ENCODE peak calls at places on chromosome 7, in nine cellular contexts. T is CD8-positive, alpha-beta memory T cell; B is psoas muscle; W is effector memory CD4-positive, alpha-beta T cell; Q is GM23248; S is fibroblast of mammary gland; U is neural progenitor cell; L is fibroblast of villous mesenchyme; A is uterus. X is an unnamed sample.

GRCh38 chr7:129553861-129554530 is 51.7 kb downstream of the SMKR1 start:
- DNase-seq in T (peak), B (no peak), W (peak), Q (peak), S (peak), U (no peak), L (no peak), A (no peak), X (peak)

GRCh38 chr7:143882611-143883078 is 19.3 kb downstream of the TCAF1 start:
- DNase-seq in T (no peak), B (peak), W (no peak), Q (peak), S (peak), U (peak), L (peak), A (peak), X (no peak)

GRCh38 chr7:142188846-142189245 is 69.0 kb downstream of the PRSS58 start:
- DNase-seq in T (no peak), B (no peak), W (no peak), Q (peak), S (peak), U (no peak), L (no peak), A (no peak), X (peak)

GRCh38 chr7:141354251-141354650 is 197.0 kb upstream of the AGK start:
- DNase-seq in T (no peak), B (no peak), W (no peak), Q (peak), S (peak), U (no peak), L (peak), A (no peak), X (no peak)

GRCh38 chr7:115124409-115124939 is 202.6 kb downstream of the MDFIC start:
- DNase-seq in T (no peak), B (no peak), W (no peak), Q (no peak), S (peak), U (no peak), L (no peak), A (no peak), X (no peak)

GRCh38 chr7:92641921-92642511 is 51.8 kb upstream of the FAM133B start:
- DNase-seq in T (peak), B (no peak), W (no peak), Q (peak), S (peak), U (no peak), L (no peak), A (no peak), X (no peak)

GRCh38 chr7:36814311-36814710 is 90.0 kb upstream of the AOAH start:
- DNase-seq in T (no peak), B (no peak), W (no peak), Q (no peak), S (no peak), U (no peak), L (peak), A (no peak), X (no peak)

GRCh38 chr7:25753837-25754236 is 398.2 kb upstream of the NFE2L3 start:
- DNase-seq in T (no peak), B (no peak), W (no peak), Q (no peak), S (no peak), U (no peak), L (no peak), A (no peak), X (no peak)

GRCh38 chr7:103336781-103337180 is 7.8 kb downstream of the DNAJC2 start:
- DNase-seq in T (no peak), B (no peak), W (no peak), Q (no peak), S (no peak), U (no peak), L (no peak), A (no peak), X (no peak)

GRCh38 chr7:130224210-130224609 is 16.6 kb downstream of the SSMEM1 start:
- DNase-seq in T (no peak), B (no peak), W (no peak), Q (no peak), S (no peak), U (no peak), L (no peak), A (no peak), X (no peak)

GRCh38 chr7:77731716-77732115 is 35.5 kb downstream of the RSBN1L start:
- DNase-seq in T (no peak), B (no peak), W (no peak), Q (no peak), S (no peak), U (no peak), L (no peak), A (no peak), X (no peak)

GRCh38 chr7:47796347-47796746 is 151.9 kb downstream of the PKD1L1 start:
- DNase-seq in T (no peak), B (no peak), W (no peak), Q (peak), S (no peak), U (no peak), L (peak), A (no peak), X (peak)

GRCh38 chr7:143447500-143447899 is 4.2 kb downstream of the TAS2R60 start:
- DNase-seq in T (no peak), B (no peak), W (no peak), Q (no peak), S (no peak), U (peak), L (no peak), A (no peak), X (no peak)

GRCh38 chr7:28759373-28760013 is 198.6 kb downstream of the TRIL start:
- DNase-seq in T (no peak), B (no peak), W (no peak), Q (no peak), S (no peak), U (peak), L (peak), A (no peak), X (no peak)

GRCh38 chr7:132077986-132078385 is 498.3 kb downstream of the PLXNA4 start:
- DNase-seq in T (no peak), B (no peak), W (no peak), Q (no peak), S (peak), U (no peak), L (peak), A (peak), X (no peak)

GRCh38 chr7:35519971-35520809 is 174.7 kb downstream of the HERPUD2 start:
- DNase-seq in T (peak), B (peak), W (no peak), Q (peak), S (peak), U (peak), L (peak), A (peak), X (peak)

GRCh38 chr7:13800694-13801448 is 188.6 kb downstream of the ETV1 start:
- DNase-seq in T (no peak), B (no peak), W (no peak), Q (peak), S (peak), U (no peak), L (peak), A (no peak), X (no peak)

GRCh38 chr7:17580141-17580540 is 281.7 kb downstream of the AHR start:
- DNase-seq in T (no peak), B (no peak), W (no peak), Q (peak), S (peak), U (no peak), L (no peak), A (no peak), X (no peak)

GRCh38 chr7:98687331-98687863 is 70.3 kb downstream of the NPTX2 start:
- DNase-seq in T (no peak), B (no peak), W (no peak), Q (no peak), S (no peak), U (peak), L (no peak), A (no peak), X (no peak)

GRCh38 chr7:23211542-23211941 is 29.7 kb downstream of the NUP42 start:
- DNase-seq in T (no peak), B (no peak), W (no peak), Q (no peak), S (no peak), U (no peak), L (no peak), A (no peak), X (no peak)

GRCh38 chr7:83427929-83428328 is 221.0 kb downstream of the SEMA3E start:
- DNase-seq in T (no peak), B (no peak), W (no peak), Q (no peak), S (no peak), U (peak), L (no peak), A (no peak), X (no peak)

GRCh38 chr7:140060788-140061606 is 1.8 kb downstream of the PARP12 start:
- DNase-seq in T (no peak), B (no peak), W (no peak), Q (no peak), S (peak), U (no peak), L (peak), A (no peak), X (no peak)
- H3K4me3 ChIP-seq in T (peak), B (peak), W (no peak), Q (no peak), S (no peak), U (no peak), L (peak), A (peak), X (peak)

GRCh38 chr7:39431242-39431641 is 135.0 kb upstream of the YAE1 start:
- DNase-seq in T (no peak), B (no peak), W (no peak), Q (no peak), S (no peak), U (no peak), L (no peak), A (no peak), X (no peak)

GRCh38 chr7:39432368-39432767 is 133.8 kb upstream of the YAE1 start:
- DNase-seq in T (no peak), B (no peak), W (no peak), Q (no peak), S (no peak), U (peak), L (no peak), A (no peak), X (no peak)

GRCh38 chr7:39429421-39429820 is 136.8 kb upstream of the YAE1 start:
- DNase-seq in T (no peak), B (no peak), W (no peak), Q (no peak), S (no peak), U (no peak), L (no peak), A (no peak), X (no peak)

GRCh38 chr7:39430441-39430840 is 135.8 kb upstream of the YAE1 start:
- DNase-seq in T (no peak), B (no peak), W (no peak), Q (no peak), S (no peak), U (no peak), L (no peak), A (no peak), X (no peak)

DNA sequence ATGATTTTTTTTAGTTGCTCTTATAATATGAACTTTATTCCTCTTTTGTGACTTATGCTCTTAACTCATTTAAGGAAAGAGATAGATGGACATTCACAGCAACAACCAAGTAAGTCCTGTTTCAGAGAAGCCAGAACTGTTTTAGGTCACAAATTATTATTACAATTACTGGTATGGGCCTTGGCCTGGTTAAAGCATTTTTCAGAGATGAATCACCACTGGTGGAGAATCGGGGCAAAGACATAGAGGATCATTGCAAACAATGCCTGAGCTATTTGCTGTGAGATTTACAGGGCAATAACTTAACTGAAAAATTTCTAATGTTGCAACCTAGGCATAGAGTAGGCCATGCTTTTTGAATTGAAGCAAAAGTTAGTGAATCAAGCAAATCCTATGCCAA is 138.0 kb upstream of the YAE1 start:
- DNase-seq in T (no peak), B (no peak), W (no peak), Q (peak), S (peak), U (no peak), L (peak), A (no peak), X (no peak)
- H3K4me3 ChIP-seq in T (no peak), B (no peak), W (no peak), Q (no peak), S (no peak), U (no peak), L (no peak), A (no peak), X (no peak)

GRCh38 chr7:105677395-105677701 is 96.1 kb upstream of the EFCAB10 start:
- DNase-seq in T (no peak), B (no peak), W (no peak), Q (no peak), S (no peak), U (no peak), L (no peak), A (no peak), X (no peak)
- H3K4me3 ChIP-seq in T (peak), B (no peak), W (peak), Q (no peak), S (no peak), U (no peak), L (no peak), A (no peak), X (no peak)

GRCh38 chr7:44981035-44981706 is 2.4 kb upstream of the MYO1G start:
- DNase-seq in T (no peak), B (no peak), W (no peak), Q (no peak), S (no peak), U (no peak), L (no peak), A (no peak), X (peak)

GRCh38 chr7:44977956-44978355 is 859 bp downstream of the MYO1G start:
- DNase-seq in T (peak), B (no peak), W (no peak), Q (no peak), S (no peak), U (no peak), L (no peak), A (no peak), X (peak)

GRCh38 chr7:44978511-44979366 is at the start of gene MYO1G:
- DNase-seq in T (peak), B (peak), W (peak), Q (no peak), S (no peak), U (no peak), L (no peak), A (no peak), X (peak)

GRCh38 chr7:44980393-44981034 is 1.7 kb upstream of the MYO1G start:
- DNase-seq in T (peak), B (no peak), W (peak), Q (peak), S (peak), U (no peak), L (peak), A (no peak), X (peak)

DNA sequence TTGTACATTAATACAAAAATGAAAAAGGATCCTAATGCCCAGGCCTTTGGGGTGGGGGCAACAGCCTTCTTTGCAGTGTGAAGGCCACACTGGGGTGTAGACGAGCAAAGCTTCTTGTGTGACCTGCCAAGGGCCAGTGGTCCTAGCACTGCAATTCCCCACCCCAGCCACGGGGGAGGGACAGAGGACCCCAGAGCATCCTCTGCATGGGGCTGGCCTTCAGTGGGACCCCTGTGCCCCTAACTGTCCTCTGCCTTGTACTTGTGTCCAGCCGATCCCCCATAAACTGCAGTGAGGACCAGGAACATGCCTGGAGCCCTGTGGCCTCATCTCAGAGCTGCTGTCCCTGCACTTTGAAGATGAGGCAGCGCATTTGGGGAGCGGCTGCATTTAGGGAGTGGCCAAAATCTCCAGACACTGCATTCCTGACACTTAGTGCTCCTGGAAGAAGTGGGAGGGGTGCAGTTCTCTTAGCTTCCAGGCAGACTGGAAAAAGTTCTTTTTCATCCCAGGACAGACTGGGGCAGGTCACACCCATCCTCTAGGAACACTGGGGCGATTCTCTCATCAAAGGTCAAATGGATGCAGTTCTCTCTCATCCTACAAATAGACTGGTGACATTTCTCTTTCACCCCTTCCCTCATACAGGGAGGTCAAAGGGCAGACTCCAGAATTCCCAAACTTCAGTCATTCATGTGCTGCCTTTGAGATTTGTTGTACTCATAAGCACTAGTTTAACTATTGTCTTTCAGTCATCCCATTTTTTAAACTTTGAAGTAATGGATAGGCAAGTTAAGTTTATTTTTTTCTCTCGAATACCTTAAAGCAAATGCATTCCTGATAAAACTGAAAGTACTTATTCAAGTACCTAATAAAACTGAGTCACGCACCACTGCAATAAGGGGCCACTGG is 922 bp upstream of the MYO1G start:
- DNase-seq in T (no peak), B (no peak), W (no peak), Q (peak), S (no peak), U (no peak), L (peak), A (no peak), X (peak)
- H3K4me3 ChIP-seq in T (peak), B (no peak), W (peak), Q (no peak), S (no peak), U (no peak), L (no peak), A (no peak), X (peak)

DNA sequence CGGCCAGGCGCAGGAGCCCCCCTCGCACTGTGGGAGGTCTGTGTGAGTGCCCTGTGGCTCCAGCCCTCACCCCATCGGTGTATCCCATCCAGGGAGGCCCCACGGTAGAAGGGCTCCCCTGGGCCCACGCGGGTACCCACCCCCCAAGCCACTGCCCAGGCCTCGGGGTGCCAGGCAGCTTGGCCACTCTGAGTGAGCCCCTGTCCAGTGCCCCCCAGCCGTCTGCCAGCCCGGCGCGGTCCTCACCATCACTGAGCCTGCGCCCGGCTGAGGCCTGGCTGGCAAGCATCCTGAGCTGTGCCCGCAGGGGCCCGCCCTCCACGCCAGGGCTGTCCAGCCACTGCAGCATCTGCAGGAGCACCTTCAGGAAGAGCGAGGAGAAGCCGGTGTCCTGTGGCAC is 19.2 kb upstream of the MICALL2 start:
- DNase-seq in T (no peak), B (no peak), W (no peak), Q (no peak), S (no peak), U (no peak), L (no peak), A (no peak), X (no peak)
- H3K4me3 ChIP-seq in T (no peak), B (no peak), W (no peak), Q (no peak), S (no peak), U (no peak), L (no peak), A (no peak), X (no peak)

GRCh38 chr7:40470817-40471216 is 336.0 kb downstream of the SUGCT start:
- DNase-seq in T (no peak), B (no peak), W (no peak), Q (no peak), S (no peak), U (no peak), L (no peak), A (no peak), X (no peak)
- H3K4me3 ChIP-seq in T (no peak), B (no peak), W (no peak), Q (no peak), S (no peak), U (no peak), L (no peak), A (no peak), X (no peak)

GRCh38 chr7:11434371-11434770 is 397.6 kb downstream of the THSD7A start:
- DNase-seq in T (no peak), B (no peak), W (no peak), Q (peak), S (peak), U (no peak), L (peak), A (no peak), X (no peak)

GRCh38 chr7:11436317-11436716 is 395.7 kb downstream of the THSD7A start:
- DNase-seq in T (no peak), B (no peak), W (no peak), Q (peak), S (peak), U (no peak), L (peak), A (no peak), X (no peak)

GRCh38 chr7:11436773-11437524 is 395.0 kb downstream of the THSD7A start:
- DNase-seq in T (no peak), B (no peak), W (no peak), Q (no peak), S (no peak), U (peak), L (no peak), A (no peak), X (no peak)

GRCh38 chr7:11437987-11438386 is 394.0 kb downstream of the THSD7A start:
- DNase-seq in T (no peak), B (no peak), W (no peak), Q (peak), S (peak), U (no peak), L (peak), A (no peak), X (no peak)
- H3K4me3 ChIP-seq in T (no peak), B (no peak), W (no peak), Q (no peak), S (no peak), U (no peak), L (no peak), A (no peak), X (no peak)

GRCh38 chr7:155456517-155456771 is 1.5 kb upstream of the EN2 start:
- DNase-seq in T (no peak), B (no peak), W (no peak), Q (no peak), S (no peak), U (no peak), L (no peak), A (no peak), X (no peak)
- H3K4me3 ChIP-seq in T (no peak), B (peak), W (no peak), Q (peak), S (no peak), U (no peak), L (no peak), A (no peak), X (no peak)

DNA sequence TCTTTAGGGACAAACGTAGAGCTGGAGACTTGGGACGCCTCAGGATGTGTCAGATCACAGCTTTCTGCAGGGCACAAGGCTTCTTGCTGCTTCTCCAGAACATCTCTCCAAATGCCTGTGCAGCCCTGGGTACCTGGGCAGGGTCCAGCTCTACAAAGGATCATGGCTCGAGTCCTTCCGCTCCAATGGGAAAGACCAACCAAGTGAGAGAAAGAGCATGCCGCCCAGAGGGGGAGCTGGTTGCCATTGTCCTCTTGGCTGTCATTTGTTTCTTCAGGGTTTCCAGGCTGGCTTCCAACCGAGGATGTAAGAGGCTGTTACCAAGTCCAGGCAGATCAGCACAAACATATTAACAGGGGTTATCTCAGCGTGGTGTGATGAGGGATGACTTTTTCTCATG is 5.6 kb upstream of the LEP start:
- DNase-seq in T (no peak), B (no peak), W (no peak), Q (no peak), S (no peak), U (peak), L (no peak), A (no peak), X (no peak)
- H3K4me3 ChIP-seq in T (no peak), B (no peak), W (no peak), Q (no peak), S (no peak), U (no peak), L (no peak), A (no peak), X (no peak)

X was measured in Karpas-422.